ENCODE peak calls at places on chromosomes 16 and 17, in ten cellular contexts. H is pancreas; K is right lobe of liver; S is psoas muscle; V is GM23338; X is cardiac fibroblast; E is CD8-positive, alpha-beta T cell; R is heart left ventricle; F is breast epithelium; N is sigmoid colon. Z is an unnamed sample.

GRCh38 chr17:13862341-13862740 is 207.0 kb upstream of the COX10 start:
- DNase-seq in X (no peak), F (no peak), H (no peak), V (no peak), R (no peak), N (no peak), K (no peak), E (no peak), S (no peak), Z (no peak)

GRCh38 chr16:19008245-19008644 is 24.5 kb downstream of the TMC7 start:
- DNase-seq in F (no peak), H (no peak), N (no peak), V (no peak), S (no peak), R (no peak), E (no peak), X (peak; percentile 70), K (no peak), Z (no peak)

GRCh38 chr17:21287703-21288449 is 3.4 kb downstream of the MAP2K3 start:
- DNase-seq in F (peak; percentile 95), K (peak; percentile 98), R (peak; percentile 97), S (peak; percentile 99), E (peak; percentile 91), N (peak; percentile 98), H (peak; percentile 98), X (peak; percentile 97), V (no peak), Z (peak; percentile 94)

GRCh38 chr17:30950669-30951399 is 20.0 kb upstream of the RNF135 start:
- DNase-seq in S (peak; percentile 75), F (no peak), V (no peak), R (peak; percentile 83), H (peak; percentile 47), N (peak; percentile 87), K (peak; percentile 90), X (peak; percentile 95), E (no peak), Z (peak; percentile 26)

GRCh38 chr17:52027620-52028019 is 130.9 kb downstream of the CA10 start:
- DNase-seq in S (no peak), X (peak; percentile 59), N (no peak), F (no peak), E (no peak), H (no peak), K (no peak), V (no peak), R (no peak), Z (no peak)

GRCh38 chr17:18960241-18960665 is 8.3 kb downstream of the SLC5A10 start:
- DNase-seq in S (no peak), H (no peak), N (no peak), X (no peak), V (no peak), F (no peak), K (no peak), R (peak; percentile 47), E (no peak), Z (no peak)

GRCh38 chr17:16415031-16415924 is at the start of gene TRPV2:
- DNase-seq in S (peak; percentile 56), E (peak; percentile 50), V (peak; percentile 80), H (no peak), R (peak; percentile 82), K (no peak), X (no peak), F (no peak), N (no peak), Z (no peak)

GRCh38 chr16:70750893-70751467 is 50.0 kb downstream of the VAC14 start:
- DNase-seq in S (peak; percentile 96), F (no peak), K (peak; percentile 91), V (no peak), E (no peak), N (peak; percentile 95), X (peak; percentile 96), H (no peak), R (peak; percentile 85), Z (peak; percentile 32)

GRCh38 chr17:65455972-65456343 is 105.5 kb downstream of the AXIN2 start:
- DNase-seq in S (peak; percentile 64), R (no peak), K (no peak), X (peak; percentile 21), V (peak; percentile 68), F (no peak), H (no peak), N (no peak), E (no peak), Z (peak; percentile 28)

GRCh38 chr17:6547336-6547735 is 9.0 kb downstream of the PITPNM3 start:
- DNase-seq in R (no peak), V (no peak), S (peak; percentile 6), F (no peak), H (no peak), K (peak; percentile 18), N (no peak), E (no peak), X (no peak), Z (no peak)

GRCh38 chr17:27455569-27455913 is 707 bp upstream of the KSR1 start:
- DNase-seq in S (no peak), H (no peak), K (no peak), R (no peak), F (no peak), N (no peak), X (no peak), V (no peak), E (no peak), Z (no peak)

GRCh38 chr17:27457731-27458523 is 1.7 kb downstream of the KSR1 start:
- DNase-seq in S (no peak), E (no peak), K (no peak), F (no peak), V (peak; percentile 45), X (peak; percentile 36), H (no peak), R (no peak), N (no peak), Z (no peak)

GRCh38 chr17:27456681-27457404 is 595 bp downstream of the KSR1 start:
- DNase-seq in K (peak; percentile 61), X (no peak), R (peak; percentile 65), E (no peak), N (peak; percentile 72), H (peak; percentile 18), V (peak; percentile 38), S (peak; percentile 56), F (no peak), Z (no peak)

GRCh38 chr17:27457405-27457730 is 1.1 kb downstream of the KSR1 start:
- DNase-seq in H (no peak), N (no peak), S (no peak), K (no peak), X (no peak), E (no peak), F (no peak), R (no peak), V (no peak), Z (no peak)

GRCh38 chr17:27455914-27456680 is at the start of gene KSR1:
- DNase-seq in R (peak; percentile 90), V (peak; percentile 96), H (peak; percentile 85), E (peak; percentile 76), N (peak; percentile 90), F (peak; percentile 72), K (peak; percentile 88), S (peak; percentile 87), X (peak; percentile 69), Z (no peak)
- TF ChIP-seq CTCF in R (peak; percentile 58), V (peak; percentile 76), H (no peak), E (peak; percentile 40), N (no peak), F (no peak), K (peak; percentile 33), S (peak; percentile 14), X (peak; percentile 29), Z (no peak)

DNA sequence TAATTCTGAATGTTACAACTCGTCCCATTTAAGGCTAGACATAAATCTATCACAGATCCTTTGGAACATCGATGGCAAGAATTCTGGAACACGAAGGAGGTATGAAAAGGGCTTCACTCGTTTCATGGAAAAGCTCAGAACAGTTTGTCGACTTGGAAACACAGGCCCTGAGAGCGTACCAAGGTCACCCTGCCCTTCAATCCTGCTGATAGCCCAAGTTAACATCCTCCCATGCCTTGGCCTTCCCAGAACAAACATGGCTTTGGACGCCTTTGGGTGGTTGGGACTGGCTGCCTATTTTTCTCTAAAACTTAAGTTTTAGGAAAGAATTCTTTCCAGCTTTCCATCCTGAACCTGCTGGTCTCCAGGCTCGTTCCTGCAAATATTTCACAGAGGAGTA is 396.1 kb downstream of the MAF start:
- DNase-seq in N (no peak), F (no peak), E (no peak), V (no peak), R (no peak), H (no peak), S (no peak), K (no peak), X (no peak), Z (no peak)
- H3K4me3 ChIP-seq in N (no peak overlapping the region), F (no peak overlapping the region), E (no peak overlapping the region), V (no peak overlapping the region), R (no peak overlapping the region), H (no peak overlapping the region), S (no peak overlapping the region), K (no peak overlapping the region), X (no peak overlapping the region), Z (no peak overlapping the region)

GRCh38 chr16:26464576-26465266 is 602.0 kb upstream of the C16orf82 start:
- DNase-seq in V (no peak), N (no peak), K (no peak), S (no peak), F (no peak), E (no peak), R (no peak), X (no peak), H (no peak), Z (no peak)
- TF ChIP-seq CTCF in V (peak; percentile 27), N (no peak), K (no peak), S (no peak), F (no peak), E (no peak), R (no peak), X (no peak), H (no peak), Z (no peak)

DNA sequence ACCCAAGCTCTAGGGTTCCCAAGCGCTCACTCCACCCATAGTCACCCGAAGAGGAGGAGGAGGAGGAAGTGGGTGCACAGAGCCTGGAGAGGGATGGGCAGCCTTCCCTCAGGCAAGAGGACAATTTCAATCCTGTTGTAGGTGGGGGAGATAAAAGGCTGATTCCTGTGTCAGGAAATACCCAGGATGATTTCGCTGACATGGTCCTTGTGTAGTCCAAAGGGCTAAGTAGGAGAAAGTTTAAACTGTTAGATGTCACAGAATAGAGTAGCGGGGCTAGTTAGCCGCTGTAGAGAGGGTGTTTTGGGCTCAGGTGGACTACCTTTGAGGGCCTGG is 1.3 kb upstream of the EXOC7 start:
- DNase-seq in K (no peak), S (no peak), E (no peak), F (no peak), R (no peak), N (no peak), H (no peak), X (no peak), V (no peak), Z (no peak)
- H3K4me3 ChIP-seq in K (no peak overlapping the region), S (no peak overlapping the region), E (no peak overlapping the region), F (no peak overlapping the region), R (no peak overlapping the region), N (no peak overlapping the region), H (no peak overlapping the region), X (no peak overlapping the region), V (no peak overlapping the region), Z (no peak overlapping the region)